ENCODE peak calls at places on chromosome 19, in nine cellular contexts. C, D, K, J, N, P, V, M and L are unnamed samples.

GRCh38 chr19:17766543-17767131 is 15.4 kb downstream of the FCHO1 start:
- DNase-seq in C (peak; percentile 94), D (peak; percentile 80), K (peak; percentile 87), J (peak; percentile 91), N (peak; percentile 43), P (peak; percentile 88), V (peak; percentile 84), M (peak; percentile 76), L (no peak)

GRCh38 chr19:35120492-35120891 is 4.9 kb downstream of the FXYD3 start:
- DNase-seq in C (no peak), D (peak; percentile 62), K (peak; percentile 70), J (peak; percentile 53), N (no peak), P (no peak), V (no peak), M (no peak), L (peak; percentile 36)

GRCh38 chr19:29878973-29879654 is 62.9 kb upstream of the URI1 start:
- DNase-seq in C (peak; percentile 70), D (no peak), K (peak; percentile 43), J (peak; percentile 14), N (no peak), P (peak; percentile 51), V (no peak), M (no peak), L (no peak)

GRCh38 chr19:48874309-48875135 is 2.3 kb downstream of the PPP1R15A start:
- DNase-seq in C (no peak), D (peak; percentile 54), K (peak; percentile 79), J (peak; percentile 37), N (peak; percentile 49), P (peak; percentile 73), V (no peak), M (no peak), L (no peak)

GRCh38 chr19:30896551-30896950 is 452.7 kb downstream of the TSHZ3 start:
- DNase-seq in C (no peak), D (no peak), K (no peak), J (no peak), N (no peak), P (no peak), V (no peak), M (no peak), L (no peak)

GRCh38 chr19:47693903-47694302 is 19.3 kb upstream of the EHD2 start:
- DNase-seq in C (no peak), D (no peak), K (no peak), J (no peak), N (no peak), P (no peak), V (no peak), M (no peak), L (no peak)

GRCh38 chr19:29583196-29584006 is 22.7 kb upstream of the POP4 start:
- DNase-seq in C (no peak), D (no peak), K (peak; percentile 56), J (no peak), N (no peak), P (no peak), V (no peak), M (no peak), L (no peak)

GRCh38 chr19:5264453-5264852 is 76.2 kb downstream of the PTPRS start:
- DNase-seq in C (no peak), D (no peak), K (no peak), J (no peak), N (no peak), P (no peak), V (no peak), M (no peak), L (no peak)

GRCh38 chr19:48674921-48675824 is 2.4 kb upstream of the NTN5 start:
- DNase-seq in C (peak; percentile 89), D (peak; percentile 84), K (peak; percentile 86), J (peak; percentile 91), N (peak; percentile 83), P (peak; percentile 88), V (peak; percentile 82), M (peak; percentile 77), L (no peak)

GRCh38 chr19:54343868-54344267 is 4.9 kb upstream of the LILRA4 start:
- DNase-seq in C (no peak), D (no peak), K (no peak), J (no peak), N (no peak), P (no peak), V (no peak), M (no peak), L (no peak)

GRCh38 chr19:47740866-47741519 is 4.4 kb upstream of the NOP53 start:
- DNase-seq in C (peak; percentile 76), D (no peak), K (no peak), J (no peak), N (no peak), P (no peak), V (no peak), M (no peak), L (no peak)

GRCh38 chr19:48755787-48756674 is 707 bp downstream of the FGF21 start:
- DNase-seq in C (no peak), D (no peak), K (no peak), J (no peak), N (no peak), P (no peak), V (no peak), M (no peak), L (no peak)

GRCh38 chr19:34484328-34484727 is 2.8 kb downstream of the WTIP start:
- DNase-seq in C (peak; percentile 41), D (no peak), K (no peak), J (no peak), N (no peak), P (no peak), V (no peak), M (peak; percentile 71), L (no peak)

GRCh38 chr19:46654621-46655152 is 6.3 kb downstream of the DACT3 start:
- DNase-seq in C (no peak), D (no peak), K (no peak), J (no peak), N (peak; percentile 60), P (no peak), V (peak; percentile 86), M (no peak), L (no peak)

GRCh38 chr19:7979011-7979410 is 26.4 kb downstream of the ELAVL1 start:
- DNase-seq in C (peak; percentile 41), D (no peak), K (no peak), J (no peak), N (no peak), P (no peak), V (no peak), M (no peak), L (no peak)

GRCh38 chr19:46049597-46049996 is 8.8 kb upstream of the IGFL4 start:
- DNase-seq in C (no peak), D (no peak), K (no peak), J (no peak), N (no peak), P (no peak), V (no peak), M (no peak), L (no peak)

GRCh38 chr19:53157601-53158000 is 1.3 kb downstream of the ZNF347 start:
- DNase-seq in C (no peak), D (no peak), K (peak; percentile 21), J (no peak), N (no peak), P (peak; percentile 43), V (no peak), M (no peak), L (no peak)

GRCh38 chr19:53160350-53160749 is 1.5 kb upstream of the ZNF347 start:
- DNase-seq in C (no peak), D (no peak), K (no peak), J (no peak), N (no peak), P (no peak), V (no peak), M (no peak), L (no peak)

GRCh38 chr19:53161123-53161522 is 2.3 kb upstream of the ZNF347 start:
- DNase-seq in C (no peak), D (no peak), K (no peak), J (no peak), N (no peak), P (no peak), V (no peak), M (no peak), L (no peak)

GRCh38 chr19:53156888-53157287 is 2.0 kb downstream of the ZNF347 start:
- DNase-seq in C (no peak), D (no peak), K (no peak), J (no peak), N (no peak), P (no peak), V (no peak), M (no peak), L (no peak)

GRCh38 chr19:53158119-53158656 is 665 bp downstream of the ZNF347 start:
- DNase-seq in C (peak; percentile 84), D (peak; percentile 44), K (peak; percentile 39), J (peak; percentile 31), N (peak; percentile 33), P (peak; percentile 63), V (no peak), M (peak; percentile 32), L (no peak)
- H3K4me3 ChIP-seq in C (peak overlapping the region; percentile 54), D (peak overlapping the region; percentile 75), K (peak overlapping the region; percentile 64), J (peak overlapping the region; percentile 44), N (peak overlapping the region; percentile 82), P (peak overlapping the region; percentile 82), V (peak overlapping the region; percentile 69), M (peak overlapping the region; percentile 86), L (peak overlapping the region; percentile 67)

GRCh38 chr19:861099-861755 is 1.8 kb downstream of the CFD start:
- DNase-seq in C (peak; percentile 76), D (no peak), K (no peak), J (no peak), N (no peak), P (no peak), V (no peak), M (no peak), L (no peak)
- TF ChIP-seq CTCF in C (no peak), D (no peak), K (no peak), J (no peak), N (no peak), P (no peak), V (no peak), M (no peak), L (no peak)

GRCh38 chr19:38974599-38975213 is 836 bp downstream of the FBXO17 start:
- DNase-seq in C (no peak), D (peak; percentile 23), K (no peak), J (no peak), N (no peak), P (no peak), V (no peak), M (no peak), L (no peak)
- H3K4me3 ChIP-seq in C (peak overlapping the region; percentile 15), D (peak overlapping the region; percentile 70), K (peak overlapping the region; percentile 75), J (no peak overlapping the region), N (peak overlapping the region; percentile 75), P (peak overlapping the region; percentile 67), V (peak overlapping the region; percentile 74), M (peak overlapping the region; percentile 76), L (peak overlapping the region; percentile 75)

GRCh38 chr19:40322951-40323615 is 25.1 kb downstream of the C19orf47 start:
- DNase-seq in C (no peak), D (no peak), K (no peak), J (no peak), N (no peak), P (no peak), V (peak; percentile 15), M (no peak), L (no peak)
- TF ChIP-seq CTCF in C (no peak), D (no peak), K (no peak), J (no peak), N (no peak), P (no peak), V (no peak), M (no peak), L (no peak)